ENCODE peak calls at places on chromosomes 5 and 9, in ten cellular contexts. B is stomach; W is foreskin fibroblast; R is sigmoid colon; O is lung; U is dorsolateral prefrontal cortex; H is PC-9; F is CD4-positive, CD25-positive, alpha-beta regulatory T cell; M is SK-N-SH; D is psoas muscle. V is an unnamed sample.

GRCh38 chr9:6845881-6846280 is 88.1 kb downstream of the KDM4C start:
- DNase-seq in W (no peak), O (no peak), F (no peak), H (no peak), M (peak; percentile 39), U (no peak), R (no peak), B (no peak), D (no peak), V (no peak)

GRCh38 chr9:101711330-101711941 is 27.0 kb downstream of the GRIN3A start:
- DNase-seq in U (no peak), F (peak; percentile 29), B (no peak), H (no peak), M (peak; percentile 30), D (no peak), O (no peak), W (no peak), R (no peak), V (peak; percentile 4)

GRCh38 chr9:98785333-98785933 is 10.9 kb downstream of the ANKS6 start:
- DNase-seq in H (no peak), M (no peak), D (no peak), O (peak; percentile 19), B (no peak), R (no peak), U (no peak), F (no peak), W (no peak), V (no peak)

GRCh38 chr5:150325426-150325825 is 22.7 kb upstream of the ARSI start:
- DNase-seq in M (no peak), R (no peak), O (no peak), U (no peak), B (no peak), W (no peak), D (no peak), H (no peak), F (no peak), V (no peak)

GRCh38 chr9:135061441-135061840 is 26.0 kb upstream of the OLFM1 start:
- DNase-seq in U (no peak), D (no peak), R (peak; percentile 42), O (no peak), M (no peak), B (peak; percentile 23), H (no peak), W (no peak), F (no peak), V (no peak)

GRCh38 chr5:32446660-32447059 is 2.1 kb upstream of the ZFR start:
- DNase-seq in D (no peak), U (no peak), W (no peak), O (no peak), R (no peak), H (no peak), B (peak; percentile 43), M (no peak), F (no peak), V (no peak)

GRCh38 chr5:42887094-42887493 is 75.4 kb upstream of the SELENOP start:
- DNase-seq in O (no peak), R (peak; percentile 69), W (no peak), U (no peak), M (no peak), D (no peak), B (no peak), H (peak; percentile 49), F (no peak), V (no peak)

GRCh38 chr5:119879446-119879845 is 250.1 kb downstream of the FAM170A start:
- DNase-seq in F (no peak), W (no peak), U (no peak), R (no peak), M (no peak), D (no peak), O (no peak), H (no peak), B (no peak), V (no peak)

GRCh38 chr9:5040730-5041389 is 55.8 kb downstream of the JAK2 start:
- DNase-seq in O (no peak), F (no peak), B (no peak), M (no peak), D (no peak), R (peak; percentile 54), H (no peak), U (no peak), W (no peak), V (no peak)

GRCh38 chr5:87211676-87212075 is 56.0 kb upstream of the RASA1 start:
- DNase-seq in F (no peak), H (no peak), U (no peak), W (no peak), D (no peak), O (no peak), M (no peak), B (no peak), R (no peak), V (no peak)

GRCh38 chr9:123597926-123598556 is 242.0 kb downstream of the CRB2 start:
- DNase-seq in H (no peak), D (no peak), O (no peak), F (no peak), B (no peak), W (no peak), R (no peak), M (no peak), U (no peak), V (no peak)

GRCh38 chr9:4079346-4079745 is 220.5 kb downstream of the GLIS3 start:
- DNase-seq in M (no peak), B (no peak), F (no peak), D (no peak), O (no peak), H (no peak), U (no peak), W (no peak), R (no peak), V (no peak)

GRCh38 chr5:179615203-179615602 is 8.3 kb downstream of the HNRNPH1 start:
- DNase-seq in U (no peak), M (no peak), B (no peak), O (no peak), D (no peak), F (no peak), H (no peak), W (no peak), R (no peak), V (no peak)

GRCh38 chr5:179616002-179616594 is 7.4 kb downstream of the HNRNPH1 start:
- DNase-seq in U (no peak), O (no peak), H (no peak), W (no peak), R (peak; percentile 2), M (no peak), F (no peak), B (no peak), D (no peak), V (no peak)

GRCh38 chr5:179612577-179613459 is 10.7 kb downstream of the HNRNPH1 start:
- DNase-seq in R (peak; percentile 56), F (no peak), U (no peak), M (no peak), D (no peak), W (no peak), B (no peak), O (no peak), H (no peak), V (no peak)

GRCh38 chr5:179613460-179614071 is 9.9 kb downstream of the HNRNPH1 start:
- DNase-seq in W (no peak), U (no peak), B (no peak), H (no peak), O (no peak), M (no peak), F (no peak), D (no peak), R (peak; percentile 54), V (no peak)

DNA sequence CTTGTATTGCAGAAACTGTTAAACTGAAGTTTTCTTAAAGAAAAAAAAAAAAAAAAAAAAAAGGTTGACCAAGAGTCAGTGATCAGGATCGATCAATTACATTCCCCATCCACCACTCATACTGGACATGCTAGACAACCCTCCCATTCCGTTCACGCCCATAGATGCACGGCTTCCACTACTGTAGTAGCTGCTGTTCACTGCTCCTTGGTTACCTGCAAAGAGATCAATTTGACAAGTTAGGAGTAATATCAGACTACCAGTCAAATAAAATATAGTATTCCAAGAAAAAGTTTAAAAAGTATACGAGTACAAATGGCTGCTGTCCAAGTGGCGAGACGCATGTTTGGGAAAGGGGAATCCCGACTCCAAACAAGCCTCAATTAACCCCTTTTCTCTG is 8.7 kb downstream of the HNRNPH1 start:
- DNase-seq in D (no peak), R (peak; percentile 24), U (no peak), M (no peak), H (no peak), B (no peak), W (no peak), O (no peak), F (no peak), V (no peak)
- H3K4me3 ChIP-seq in D (no peak overlapping the region), R (no peak overlapping the region), U (no peak overlapping the region), M (no peak overlapping the region), H (no peak overlapping the region), B (no peak overlapping the region), W (no peak overlapping the region), O (no peak overlapping the region), F (no peak overlapping the region), V (no peak overlapping the region)

DNA sequence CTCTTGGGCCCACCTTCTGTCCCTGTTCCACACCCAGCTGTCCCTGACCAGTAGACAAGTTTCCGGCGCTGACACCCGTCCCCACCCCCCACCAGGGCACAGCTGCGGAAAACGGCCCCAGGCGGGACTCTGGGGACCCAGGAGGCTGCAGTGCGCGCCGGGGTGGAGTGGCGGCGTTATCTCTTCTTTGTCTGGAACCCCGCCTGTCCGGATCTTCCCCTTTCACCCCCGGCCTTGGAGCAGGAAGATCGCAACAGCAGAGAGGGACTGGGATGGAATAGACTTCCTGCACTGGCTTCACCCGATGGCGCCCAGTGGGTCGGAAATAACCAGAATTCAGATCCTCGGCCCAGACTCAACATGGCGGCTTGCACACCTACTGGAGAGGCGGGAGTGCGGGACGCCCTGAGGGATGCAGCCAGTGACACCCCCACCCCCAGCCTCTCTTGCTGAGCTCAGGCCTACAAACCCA is 4.7 kb downstream of the PAX5 start:
- DNase-seq in W (no peak), F (no peak), H (no peak), R (no peak), U (no peak), M (no peak), B (no peak), O (no peak), D (no peak), V (no peak)
- H3K4me3 ChIP-seq in W (no peak overlapping the region), F (no peak overlapping the region), H (no peak overlapping the region), R (no peak overlapping the region), U (no peak overlapping the region), M (no peak overlapping the region), B (no peak overlapping the region), O (no peak overlapping the region), D (peak overlapping the region; percentile 7), V (peak overlapping the region; percentile 62)

DNA sequence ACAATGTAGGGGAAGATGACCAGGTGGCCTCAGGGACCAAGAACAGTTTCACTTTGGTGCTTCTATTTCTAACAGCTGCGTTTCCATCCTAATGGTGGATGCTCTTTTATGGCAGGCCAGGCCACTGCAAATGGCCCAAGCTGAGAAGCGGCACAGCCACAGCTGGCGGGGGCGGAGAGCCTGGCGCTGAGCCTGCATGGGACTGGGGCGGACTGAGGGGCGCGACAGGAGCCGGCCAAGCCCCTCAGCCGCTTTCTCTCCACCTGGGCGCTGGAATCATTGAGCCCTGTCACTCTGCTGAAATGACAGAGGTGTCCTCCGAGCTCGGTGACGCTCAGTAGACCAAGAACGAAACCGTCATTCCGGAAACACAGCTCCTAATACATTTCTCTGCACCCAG is 317.3 kb upstream of the PDE4D start:
- DNase-seq in W (no peak), U (no peak), F (no peak), R (no peak), H (no peak), B (no peak), O (no peak), M (no peak), D (no peak), V (no peak)
- H3K4me3 ChIP-seq in W (peak overlapping the region; percentile 26), U (peak overlapping the region; percentile 46), F (no peak overlapping the region), R (no peak overlapping the region), H (no peak overlapping the region), B (peak overlapping the region; percentile 14), O (no peak overlapping the region), M (no peak overlapping the region), D (no peak overlapping the region), V (no peak overlapping the region)

GRCh38 chr9:38114905-38115304 is 45.9 kb upstream of the SHB start:
- DNase-seq in R (no peak), H (no peak), W (no peak), O (no peak), D (no peak), U (no peak), M (no peak), F (no peak), B (no peak), V (no peak)
- H3K4me3 ChIP-seq in R (no peak overlapping the region), H (no peak overlapping the region), W (no peak overlapping the region), O (peak overlapping the region; percentile 3), D (no peak overlapping the region), U (no peak overlapping the region), M (no peak overlapping the region), F (no peak overlapping the region), B (no peak overlapping the region), V (no peak overlapping the region)